ENCODE peak calls at places on chromosomes 1 and 21, in seven cellular contexts. One of them, this sample, is unnamed. For H3K27me3, the result is how much of the 10 kb centered on the place peaks cover.

GRCh38 chr1:153659175-153659534 is 652 bp downstream of the SNAPIN start:
- DNase-seq in IMR-90: no peak
- DNase-seq in mammary epithelial cell: no peak
- DNase-seq in heart left ventricle: no peak
- DNase-seq in GM06990: no peak
- DNase-seq in ovary: no peak
- DNase-seq in RWPE2: no peak
- DNase-seq in this sample: no peak

GRCh38 chr1:231203259-231204057 is 37.6 kb upstream of the GNPAT start:
- DNase-seq in IMR-90: no peak
- DNase-seq in mammary epithelial cell: no peak
- DNase-seq in heart left ventricle: no peak
- DNase-seq in GM06990: no peak
- DNase-seq in ovary: no peak
- DNase-seq in RWPE2: no peak
- DNase-seq in this sample: no peak

GRCh38 chr21:44082648-44083436 is 24.4 kb upstream of the PWP2 start:
- DNase-seq in IMR-90: no peak
- DNase-seq in mammary epithelial cell: peak
- DNase-seq in heart left ventricle: no peak
- DNase-seq in GM06990: no peak
- DNase-seq in ovary: no peak
- DNase-seq in RWPE2: no peak
- DNase-seq in this sample: no peak

GRCh38 chr1:233656700-233657099 is 42.8 kb downstream of the KCNK1 start:
- DNase-seq in IMR-90: no peak
- DNase-seq in mammary epithelial cell: peak
- DNase-seq in heart left ventricle: no peak
- DNase-seq in GM06990: no peak
- DNase-seq in ovary: no peak
- DNase-seq in RWPE2: no peak
- DNase-seq in this sample: no peak

GRCh38 chr1:53956308-53957168 is 10.4 kb downstream of the LRRC42 start:
- DNase-seq in IMR-90: no peak
- DNase-seq in mammary epithelial cell: peak
- DNase-seq in heart left ventricle: no peak
- DNase-seq in GM06990: no peak
- DNase-seq in ovary: no peak
- DNase-seq in RWPE2: no peak
- DNase-seq in this sample: no peak

GRCh38 chr1:192801451-192801850 is 7.4 kb upstream of the RGS2 start:
- DNase-seq in IMR-90: peak
- DNase-seq in mammary epithelial cell: no peak
- DNase-seq in heart left ventricle: no peak
- DNase-seq in GM06990: no peak
- DNase-seq in ovary: no peak
- DNase-seq in RWPE2: no peak
- DNase-seq in this sample: no peak

GRCh38 chr1:108049083-108049819 is 84.3 kb upstream of the VAV3 start:
- DNase-seq in IMR-90: no peak
- DNase-seq in mammary epithelial cell: peak
- DNase-seq in heart left ventricle: peak
- DNase-seq in GM06990: no peak
- DNase-seq in ovary: no peak
- DNase-seq in RWPE2: no peak
- DNase-seq in this sample: no peak

GRCh38 chr1:115647507-115647906 is 5.7 kb downstream of the VANGL1 start:
- DNase-seq in IMR-90: no peak
- DNase-seq in mammary epithelial cell: no peak
- DNase-seq in heart left ventricle: no peak
- DNase-seq in GM06990: no peak
- DNase-seq in ovary: no peak
- DNase-seq in RWPE2: no peak
- DNase-seq in this sample: no peak

GRCh38 chr1:1206376-1207253 is at the start of gene TNFRSF18:
- DNase-seq in IMR-90: no peak
- DNase-seq in mammary epithelial cell: no peak
- DNase-seq in heart left ventricle: no peak
- DNase-seq in GM06990: peak
- DNase-seq in ovary: peak
- DNase-seq in RWPE2: no peak
- DNase-seq in this sample: no peak

GRCh38 chr1:42143875-42144274 is 9.3 kb upstream of the GUCA2B start:
- DNase-seq in IMR-90: no peak
- DNase-seq in mammary epithelial cell: no peak
- DNase-seq in heart left ventricle: no peak
- DNase-seq in GM06990: no peak
- DNase-seq in ovary: no peak
- DNase-seq in RWPE2: no peak
- DNase-seq in this sample: no peak

GRCh38 chr1:52602328-52603300 is at the start of gene GPX7:
- DNase-seq in IMR-90: peak
- DNase-seq in mammary epithelial cell: no peak
- DNase-seq in heart left ventricle: peak
- DNase-seq in GM06990: peak
- DNase-seq in ovary: peak
- DNase-seq in RWPE2: no peak
- DNase-seq in this sample: no peak

GRCh38 chr21:34781508-34781907 is 112.7 kb downstream of the CLIC6 start:
- DNase-seq in IMR-90: no peak
- DNase-seq in mammary epithelial cell: no peak
- DNase-seq in heart left ventricle: no peak
- DNase-seq in GM06990: no peak
- DNase-seq in ovary: no peak
- DNase-seq in RWPE2: no peak
- DNase-seq in this sample: no peak
- H3K27me3 ChIP-seq in IMR-90: under half
- H3K27me3 ChIP-seq in mammary epithelial cell: under half
- H3K27me3 ChIP-seq in heart left ventricle: under half
- H3K27me3 ChIP-seq in GM06990: under half
- H3K27me3 ChIP-seq in ovary: under half
- H3K27me3 ChIP-seq in RWPE2: under half
- H3K27me3 ChIP-seq in this sample: under half

DNA sequence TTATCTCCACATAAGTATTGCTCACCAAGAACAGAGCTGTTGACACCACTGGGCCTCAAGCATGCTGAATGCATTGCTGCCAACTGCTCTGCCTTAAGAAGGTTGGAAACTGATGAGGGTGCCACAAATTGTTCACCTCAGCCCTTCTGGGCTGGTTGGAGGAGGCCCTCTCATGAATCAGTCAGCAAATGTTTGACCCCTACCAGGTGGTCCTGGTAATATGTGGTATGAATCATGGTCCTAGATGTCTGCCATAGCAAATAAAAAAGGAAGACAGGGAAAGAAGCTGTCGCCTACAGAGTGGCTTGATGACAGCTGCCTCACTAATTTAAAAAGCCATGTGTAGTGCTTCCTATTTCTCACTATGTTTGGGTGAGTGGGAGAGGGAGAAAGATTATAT is 12.2 kb downstream of the SPATA46 start:
- DNase-seq in IMR-90: no peak
- DNase-seq in mammary epithelial cell: no peak
- DNase-seq in heart left ventricle: no peak
- DNase-seq in GM06990: no peak
- DNase-seq in ovary: no peak
- DNase-seq in RWPE2: no peak
- DNase-seq in this sample: no peak
- H3K27me3 ChIP-seq in IMR-90: under half
- H3K27me3 ChIP-seq in mammary epithelial cell: under half
- H3K27me3 ChIP-seq in heart left ventricle: under half
- H3K27me3 ChIP-seq in GM06990: under half
- H3K27me3 ChIP-seq in ovary: under half
- H3K27me3 ChIP-seq in RWPE2: under half
- H3K27me3 ChIP-seq in this sample: under half

GRCh38 chr1:156387899-156388813 is 19.1 kb downstream of the RHBG start:
- DNase-seq in IMR-90: no peak
- DNase-seq in mammary epithelial cell: no peak
- DNase-seq in heart left ventricle: no peak
- DNase-seq in GM06990: no peak
- DNase-seq in ovary: peak
- DNase-seq in RWPE2: no peak
- DNase-seq in this sample: no peak

GRCh38 chr1:156391145-156391677 is 22.2 kb downstream of the RHBG start:
- DNase-seq in IMR-90: no peak
- DNase-seq in mammary epithelial cell: no peak
- DNase-seq in heart left ventricle: no peak
- DNase-seq in GM06990: no peak
- DNase-seq in ovary: no peak
- DNase-seq in RWPE2: no peak
- DNase-seq in this sample: no peak

GRCh38 chr1:156388814-156389137 is 19.8 kb downstream of the RHBG start:
- DNase-seq in IMR-90: no peak
- DNase-seq in mammary epithelial cell: no peak
- DNase-seq in heart left ventricle: no peak
- DNase-seq in GM06990: no peak
- DNase-seq in ovary: no peak
- DNase-seq in RWPE2: no peak
- DNase-seq in this sample: no peak

GRCh38 chr1:156390409-156391144 is 21.6 kb downstream of the RHBG start:
- DNase-seq in IMR-90: no peak
- DNase-seq in mammary epithelial cell: no peak
- DNase-seq in heart left ventricle: no peak
- DNase-seq in GM06990: no peak
- DNase-seq in ovary: no peak
- DNase-seq in RWPE2: no peak
- DNase-seq in this sample: no peak

DNA sequence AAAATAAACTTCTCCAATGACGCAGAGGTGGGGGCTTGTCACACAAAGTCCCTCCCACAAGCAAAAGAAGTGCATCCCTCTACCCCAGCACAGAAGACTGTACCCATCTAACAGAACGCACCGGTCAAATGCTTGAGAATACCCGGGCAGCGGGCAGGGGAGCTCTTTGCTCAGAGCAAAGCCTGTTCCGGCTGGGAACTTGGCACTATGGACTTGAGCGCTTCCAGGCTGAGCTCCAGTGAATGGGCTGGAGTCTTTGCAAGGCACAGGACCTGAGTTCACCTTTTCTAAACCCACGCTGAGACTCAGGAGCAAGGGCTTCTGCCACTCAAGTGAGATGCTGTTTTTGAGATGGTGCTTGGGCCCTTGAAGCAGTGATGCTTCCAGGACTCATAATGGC is 20.3 kb downstream of the RHBG start:
- DNase-seq in IMR-90: no peak
- DNase-seq in mammary epithelial cell: no peak
- DNase-seq in heart left ventricle: no peak
- DNase-seq in GM06990: no peak
- DNase-seq in ovary: no peak
- DNase-seq in RWPE2: no peak
- DNase-seq in this sample: no peak
- H3K27me3 ChIP-seq in IMR-90: half or more
- H3K27me3 ChIP-seq in mammary epithelial cell: under half
- H3K27me3 ChIP-seq in heart left ventricle: under half
- H3K27me3 ChIP-seq in GM06990: under half
- H3K27me3 ChIP-seq in ovary: under half
- H3K27me3 ChIP-seq in RWPE2: under half
- H3K27me3 ChIP-seq in this sample: under half

GRCh38 chr1:203888807-203889251 is 27.4 kb downstream of the SNRPE start:
- DNase-seq in IMR-90: peak
- DNase-seq in mammary epithelial cell: peak
- DNase-seq in heart left ventricle: no peak
- DNase-seq in GM06990: no peak
- DNase-seq in ovary: no peak
- DNase-seq in RWPE2: no peak
- DNase-seq in this sample: no peak

DNA sequence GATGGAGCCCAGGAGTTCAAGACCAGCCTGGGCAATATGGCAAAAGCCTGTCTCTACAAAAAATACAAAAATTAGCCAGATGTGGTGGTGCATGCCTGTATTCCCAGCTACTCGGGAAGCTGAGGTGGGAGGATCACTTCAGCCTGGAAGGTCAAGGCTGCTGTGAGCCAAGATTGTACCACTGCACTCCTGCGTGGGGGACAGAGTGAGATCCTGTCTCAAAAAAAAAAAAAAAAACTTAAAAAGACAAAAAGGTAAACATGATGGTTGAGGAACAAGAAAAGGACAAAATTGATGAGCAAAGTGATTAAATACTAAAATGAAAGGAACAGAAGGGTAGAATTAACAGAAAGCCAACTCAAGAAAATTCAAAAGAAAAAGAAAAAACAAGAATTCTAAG is 30.6 kb downstream of the SNRPE start:
- DNase-seq in IMR-90: no peak
- DNase-seq in mammary epithelial cell: no peak
- DNase-seq in heart left ventricle: no peak
- DNase-seq in GM06990: no peak
- DNase-seq in ovary: no peak
- DNase-seq in RWPE2: no peak
- DNase-seq in this sample: no peak
- H3K27me3 ChIP-seq in IMR-90: under half
- H3K27me3 ChIP-seq in mammary epithelial cell: under half
- H3K27me3 ChIP-seq in heart left ventricle: under half
- H3K27me3 ChIP-seq in GM06990: under half
- H3K27me3 ChIP-seq in ovary: under half
- H3K27me3 ChIP-seq in RWPE2: under half
- H3K27me3 ChIP-seq in this sample: under half

GRCh38 chr1:111818546-111818945 is 62.8 kb downstream of the DDX20 start:
- DNase-seq in IMR-90: no peak
- DNase-seq in mammary epithelial cell: no peak
- DNase-seq in heart left ventricle: no peak
- DNase-seq in GM06990: no peak
- DNase-seq in ovary: no peak
- DNase-seq in RWPE2: no peak
- DNase-seq in this sample: no peak
- H3K27me3 ChIP-seq in IMR-90: under half
- H3K27me3 ChIP-seq in mammary epithelial cell: under half
- H3K27me3 ChIP-seq in heart left ventricle: under half
- H3K27me3 ChIP-seq in GM06990: under half
- H3K27me3 ChIP-seq in ovary: under half
- H3K27me3 ChIP-seq in RWPE2: under half
- H3K27me3 ChIP-seq in this sample: under half